ENCODE peak calls at places on chromosomes 7 and 10, in seven cellular contexts. One of them, this sample, is unnamed.

GRCh38 chr10:63520463-63521388 is 475 bp upstream of the REEP3 start:
- DNase-seq in ascending aorta: no peak
- DNase-seq in pancreas: peak
- DNase-seq in body of pancreas: peak
- DNase-seq in bronchial epithelial cell: peak
- DNase-seq in kidney epithelial cell: no peak
- DNase-seq in tibial nerve: no peak
- DNase-seq in this sample: peak

GRCh38 chr10:30995081-30995480 is 36.6 kb downstream of the ZNF438 start:
- DNase-seq in ascending aorta: no peak
- DNase-seq in pancreas: no peak
- DNase-seq in body of pancreas: no peak
- DNase-seq in bronchial epithelial cell: no peak
- DNase-seq in kidney epithelial cell: no peak
- DNase-seq in tibial nerve: no peak
- DNase-seq in this sample: no peak

GRCh38 chr10:43760514-43760913 is 111.8 kb upstream of the ZNF32 start:
- DNase-seq in ascending aorta: no peak
- DNase-seq in pancreas: no peak
- DNase-seq in body of pancreas: no peak
- DNase-seq in bronchial epithelial cell: no peak
- DNase-seq in kidney epithelial cell: no peak
- DNase-seq in tibial nerve: no peak
- DNase-seq in this sample: no peak

GRCh38 chr7:65962033-65962432 is 20.0 kb downstream of the GUSB start:
- DNase-seq in ascending aorta: no peak
- DNase-seq in pancreas: peak
- DNase-seq in body of pancreas: no peak
- DNase-seq in bronchial epithelial cell: no peak
- DNase-seq in kidney epithelial cell: no peak
- DNase-seq in tibial nerve: no peak
- DNase-seq in this sample: no peak

GRCh38 chr7:42226354-42226941 is 10.6 kb downstream of the GLI3 start:
- DNase-seq in ascending aorta: no peak
- DNase-seq in pancreas: no peak
- DNase-seq in body of pancreas: no peak
- DNase-seq in bronchial epithelial cell: no peak
- DNase-seq in kidney epithelial cell: no peak
- DNase-seq in tibial nerve: no peak
- DNase-seq in this sample: no peak

GRCh38 chr7:132677941-132678340 is 101.7 kb upstream of the PLXNA4 start:
- DNase-seq in ascending aorta: no peak
- DNase-seq in pancreas: no peak
- DNase-seq in body of pancreas: no peak
- DNase-seq in bronchial epithelial cell: no peak
- DNase-seq in kidney epithelial cell: no peak
- DNase-seq in tibial nerve: no peak
- DNase-seq in this sample: no peak

GRCh38 chr7:139647812-139648616 is 124.5 kb downstream of the CLEC2L start:
- DNase-seq in ascending aorta: no peak
- DNase-seq in pancreas: no peak
- DNase-seq in body of pancreas: no peak
- DNase-seq in bronchial epithelial cell: no peak
- DNase-seq in kidney epithelial cell: no peak
- DNase-seq in tibial nerve: no peak
- DNase-seq in this sample: no peak

GRCh38 chr10:110003524-110003885 is 4.3 kb upstream of the ADD3 start:
- DNase-seq in ascending aorta: no peak
- DNase-seq in pancreas: no peak
- DNase-seq in body of pancreas: no peak
- DNase-seq in bronchial epithelial cell: no peak
- DNase-seq in kidney epithelial cell: no peak
- DNase-seq in tibial nerve: no peak
- DNase-seq in this sample: peak

GRCh38 chr7:95190515-95190914 is 133.8 kb downstream of the PON1 start:
- DNase-seq in ascending aorta: no peak
- DNase-seq in pancreas: no peak
- DNase-seq in body of pancreas: no peak
- DNase-seq in bronchial epithelial cell: no peak
- DNase-seq in kidney epithelial cell: no peak
- DNase-seq in tibial nerve: no peak
- DNase-seq in this sample: peak

GRCh38 chr7:1455241-1455939 is 3.9 kb downstream of the MICALL2 start:
- DNase-seq in ascending aorta: no peak
- DNase-seq in pancreas: peak
- DNase-seq in body of pancreas: peak
- DNase-seq in bronchial epithelial cell: peak
- DNase-seq in kidney epithelial cell: peak
- DNase-seq in tibial nerve: no peak
- DNase-seq in this sample: peak

DNA sequence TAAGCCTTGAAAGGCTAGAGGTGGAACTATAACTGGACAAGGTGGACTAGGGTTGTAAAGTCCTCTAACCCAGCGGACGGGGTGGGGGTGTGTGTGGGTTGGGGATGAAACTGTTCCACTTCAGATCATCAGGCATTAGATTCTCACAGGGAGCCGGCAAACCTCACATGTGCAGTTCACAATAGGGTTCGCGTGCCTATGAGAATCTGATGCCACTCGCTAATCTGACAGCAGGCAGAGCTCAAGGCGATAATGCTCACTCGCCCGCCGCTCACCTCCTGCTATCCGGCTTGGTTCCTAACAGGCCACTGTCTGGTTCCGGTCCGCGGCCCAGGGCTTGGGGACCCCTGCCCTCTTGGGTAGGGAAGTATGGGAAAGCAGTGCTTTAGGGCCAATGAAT is 984 bp upstream of the ERLIN1 start:
- DNase-seq in ascending aorta: no peak
- DNase-seq in pancreas: peak
- DNase-seq in body of pancreas: no peak
- DNase-seq in bronchial epithelial cell: no peak
- DNase-seq in kidney epithelial cell: no peak
- DNase-seq in tibial nerve: no peak
- DNase-seq in this sample: peak
- H3K4me3 ChIP-seq in ascending aorta: peak
- H3K4me3 ChIP-seq in pancreas: peak
- H3K4me3 ChIP-seq in body of pancreas: peak
- H3K4me3 ChIP-seq in bronchial epithelial cell: peak
- H3K4me3 ChIP-seq in kidney epithelial cell: peak
- H3K4me3 ChIP-seq in tibial nerve: peak
- H3K4me3 ChIP-seq in this sample: peak

DNA sequence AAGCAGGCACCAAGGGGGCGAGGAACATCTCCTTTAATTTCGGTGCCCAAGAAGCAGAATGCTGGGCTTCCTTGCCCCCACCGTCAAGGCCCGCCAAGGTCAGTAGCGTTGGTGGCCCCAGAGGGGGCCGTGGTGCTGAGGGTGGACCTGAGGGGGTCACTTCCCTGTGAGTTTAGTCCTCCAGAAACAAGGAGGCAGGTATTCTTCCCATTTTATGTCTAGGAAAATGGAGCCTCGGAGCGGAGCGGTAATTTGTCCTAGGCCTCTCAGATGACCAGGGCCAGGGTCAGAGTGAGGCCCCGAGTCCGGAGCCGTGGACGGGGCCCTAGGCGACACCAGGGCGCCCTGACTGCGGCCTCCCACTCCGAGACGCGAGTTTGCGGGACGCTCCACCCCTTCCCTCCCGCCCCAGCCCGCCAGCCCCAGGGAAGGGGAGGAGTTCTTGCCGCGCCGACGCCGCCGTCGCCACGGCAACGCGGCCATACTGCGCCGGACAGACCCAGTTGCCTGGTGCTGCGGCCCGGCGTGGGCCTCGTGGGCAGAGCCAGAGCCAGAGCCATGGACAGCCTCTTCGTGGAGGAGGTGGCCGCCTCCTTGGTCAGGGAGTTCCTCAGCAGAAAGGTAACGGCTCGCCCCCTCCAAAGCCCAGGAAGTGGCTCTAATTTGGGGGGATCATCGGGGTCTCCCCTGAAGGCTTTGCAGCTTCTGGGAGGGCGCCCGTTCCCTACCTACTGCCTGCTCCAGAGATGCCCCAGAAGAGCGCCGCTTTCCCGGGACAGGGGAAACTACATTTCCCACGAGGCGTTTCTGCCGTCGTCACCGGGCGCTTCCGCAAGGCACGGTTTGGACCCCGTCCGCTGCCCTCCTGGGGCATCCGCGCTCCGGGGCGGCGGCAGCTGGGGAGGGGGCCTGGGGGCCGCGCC is at the start of gene MINDY4:
- DNase-seq in ascending aorta: no peak
- DNase-seq in pancreas: peak
- DNase-seq in body of pancreas: peak
- DNase-seq in bronchial epithelial cell: peak
- DNase-seq in kidney epithelial cell: no peak
- DNase-seq in tibial nerve: peak
- DNase-seq in this sample: peak
- TF ChIP-seq CTCF in ascending aorta: no peak
- TF ChIP-seq CTCF in pancreas: no peak
- TF ChIP-seq CTCF in body of pancreas: no peak
- TF ChIP-seq CTCF in bronchial epithelial cell: no peak
- TF ChIP-seq CTCF in kidney epithelial cell: no peak
- TF ChIP-seq CTCF in tibial nerve: no peak
- TF ChIP-seq CTCF in this sample: no peak

GRCh38 chr7:37342665-37343471 is 105.8 kb downstream of the ELMO1 start:
- DNase-seq in ascending aorta: no peak
- DNase-seq in pancreas: no peak
- DNase-seq in body of pancreas: no peak
- DNase-seq in bronchial epithelial cell: no peak
- DNase-seq in kidney epithelial cell: no peak
- DNase-seq in tibial nerve: no peak
- DNase-seq in this sample: no peak
- H3K4me3 ChIP-seq in ascending aorta: no peak
- H3K4me3 ChIP-seq in pancreas: no peak
- H3K4me3 ChIP-seq in body of pancreas: no peak
- H3K4me3 ChIP-seq in bronchial epithelial cell: no peak
- H3K4me3 ChIP-seq in kidney epithelial cell: no peak
- H3K4me3 ChIP-seq in tibial nerve: no peak
- H3K4me3 ChIP-seq in this sample: no peak

GRCh38 chr7:2661602-2662272 is 26.3 kb upstream of the AMZ1 start:
- DNase-seq in ascending aorta: no peak
- DNase-seq in pancreas: peak
- DNase-seq in body of pancreas: no peak
- DNase-seq in bronchial epithelial cell: no peak
- DNase-seq in kidney epithelial cell: no peak
- DNase-seq in tibial nerve: no peak
- DNase-seq in this sample: no peak
- TF ChIP-seq CTCF in ascending aorta: no peak
- TF ChIP-seq CTCF in pancreas: no peak
- TF ChIP-seq CTCF in body of pancreas: no peak
- TF ChIP-seq CTCF in bronchial epithelial cell: peak
- TF ChIP-seq CTCF in kidney epithelial cell: peak
- TF ChIP-seq CTCF in tibial nerve: no peak
- TF ChIP-seq CTCF in this sample: no peak

DNA sequence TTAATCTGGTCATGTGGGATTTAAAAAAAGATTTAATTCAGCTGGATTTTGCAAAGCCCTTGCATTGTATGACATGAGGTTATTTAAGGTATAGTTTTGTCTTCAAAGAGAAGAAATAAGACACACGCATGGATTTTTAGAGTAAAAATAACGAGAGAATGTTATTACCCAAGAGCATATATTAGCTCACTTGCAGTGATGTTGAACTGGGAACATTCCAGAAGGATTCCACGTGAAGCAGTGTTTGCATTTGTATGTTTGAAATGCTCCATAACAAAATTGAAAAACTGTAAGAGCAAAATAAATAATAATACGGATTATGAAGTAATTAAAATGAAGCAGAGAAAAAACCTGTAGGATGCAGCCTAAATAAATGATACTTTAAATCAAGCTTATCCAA is 203.2 kb downstream of the BAMBI start:
- DNase-seq in ascending aorta: no peak
- DNase-seq in pancreas: no peak
- DNase-seq in body of pancreas: no peak
- DNase-seq in bronchial epithelial cell: no peak
- DNase-seq in kidney epithelial cell: no peak
- DNase-seq in tibial nerve: no peak
- DNase-seq in this sample: no peak
- H3K4me3 ChIP-seq in ascending aorta: no peak
- H3K4me3 ChIP-seq in pancreas: no peak
- H3K4me3 ChIP-seq in body of pancreas: no peak
- H3K4me3 ChIP-seq in bronchial epithelial cell: no peak
- H3K4me3 ChIP-seq in kidney epithelial cell: no peak
- H3K4me3 ChIP-seq in tibial nerve: no peak
- H3K4me3 ChIP-seq in this sample: no peak

DNA sequence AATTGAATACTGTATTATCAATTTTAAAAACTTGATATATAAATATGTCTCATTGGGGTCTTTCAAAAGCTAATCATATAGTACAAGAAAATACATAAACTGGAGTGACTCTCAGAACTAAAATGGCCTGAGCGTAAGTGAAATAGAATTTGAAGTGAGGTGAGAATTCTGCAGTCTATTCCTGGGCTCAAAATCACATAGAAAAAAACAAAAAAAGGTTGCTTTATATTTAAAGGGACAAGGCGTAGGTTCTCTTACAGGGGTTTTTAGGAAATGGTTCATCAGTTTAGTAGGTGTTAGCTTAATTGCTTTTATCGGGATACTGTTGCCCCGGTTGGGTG is 36.7 kb upstream of the PRSS1 start:
- DNase-seq in ascending aorta: no peak
- DNase-seq in pancreas: no peak
- DNase-seq in body of pancreas: no peak
- DNase-seq in bronchial epithelial cell: no peak
- DNase-seq in kidney epithelial cell: no peak
- DNase-seq in tibial nerve: no peak
- DNase-seq in this sample: no peak
- TF ChIP-seq CTCF in ascending aorta: no peak
- TF ChIP-seq CTCF in pancreas: no peak
- TF ChIP-seq CTCF in body of pancreas: no peak
- TF ChIP-seq CTCF in bronchial epithelial cell: no peak
- TF ChIP-seq CTCF in kidney epithelial cell: no peak
- TF ChIP-seq CTCF in tibial nerve: no peak
- TF ChIP-seq CTCF in this sample: no peak

DNA sequence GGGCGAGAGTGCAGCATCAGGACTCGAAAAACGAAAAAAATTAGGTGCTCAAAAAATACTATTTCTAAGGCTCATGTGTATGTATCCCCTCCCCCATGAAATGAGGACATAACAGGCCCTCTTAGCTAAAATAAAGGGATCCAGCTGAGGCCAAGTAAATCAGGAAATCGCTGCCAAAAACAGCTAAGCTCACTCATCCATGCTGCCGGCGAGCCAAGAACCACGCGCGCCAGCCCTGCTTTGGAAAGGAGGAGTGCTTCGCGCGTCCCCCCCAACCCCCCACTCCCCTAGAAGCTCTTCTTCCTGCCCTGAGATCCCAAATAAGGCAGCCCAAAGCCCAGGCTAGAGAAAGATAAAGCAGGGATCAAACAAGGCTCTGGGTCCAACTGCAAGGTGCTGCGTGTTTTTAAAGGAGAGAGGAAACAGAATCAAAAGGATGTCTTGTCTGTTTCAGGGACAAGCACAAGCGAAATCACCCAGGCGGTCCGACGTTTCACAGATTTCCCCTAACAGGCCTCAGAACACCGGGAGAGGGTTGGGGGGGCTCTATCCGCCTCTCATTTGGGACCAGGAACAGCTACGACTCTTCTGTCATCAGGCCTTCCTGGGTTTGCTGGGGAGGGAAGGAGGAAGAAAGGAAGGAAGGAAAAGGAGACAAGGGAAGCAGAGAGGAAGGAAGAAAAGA is 168.3 kb upstream of the AUTS2 start:
- DNase-seq in ascending aorta: no peak
- DNase-seq in pancreas: no peak
- DNase-seq in body of pancreas: no peak
- DNase-seq in bronchial epithelial cell: no peak
- DNase-seq in kidney epithelial cell: no peak
- DNase-seq in tibial nerve: peak
- DNase-seq in this sample: no peak
- H3K4me3 ChIP-seq in ascending aorta: peak
- H3K4me3 ChIP-seq in pancreas: no peak
- H3K4me3 ChIP-seq in body of pancreas: no peak
- H3K4me3 ChIP-seq in bronchial epithelial cell: no peak
- H3K4me3 ChIP-seq in kidney epithelial cell: no peak
- H3K4me3 ChIP-seq in tibial nerve: no peak
- H3K4me3 ChIP-seq in this sample: no peak